ENCODE peak calls at places on chromosomes 13 and 19, in nine cellular contexts. W is DMS153, E is frontal cortex, A is right atrium auricular region, I is NCI-H345, X is bronchial epithelial cell, H is NCI-H1105 treated with DMSO at 0.1 percent for 48 hours, V is Peyer's patch, U is NCI-H2029. Y is an unnamed sample.
A peak's percentile ranks its signal among the peaks of the same experiment; 100 is the strongest.

GRCh38 chr19:15702590-15702930 is 25.3 kb upstream of the OR10H2 start:
- DNase-seq in W (peak; percentile 85), E (no peak), A (peak; percentile 83), I (no peak), X (peak; percentile 65), H (peak; percentile 43), V (peak; percentile 34), U (peak; percentile 96), Y (no peak)

GRCh38 chr19:6828698-6829633 is 56.5 kb downstream of the VAV1 start:
- DNase-seq in W (peak; percentile 17), E (no peak), A (no peak), I (no peak), X (peak; percentile 30), H (no peak), V (no peak), U (peak; percentile 85), Y (no peak)

GRCh38 chr13:69556540-69557196 is 551.0 kb upstream of the ATXN8OS start:
- DNase-seq in W (no peak), E (no peak), A (no peak), I (no peak), X (peak; percentile 3), H (no peak), V (no peak), U (no peak), Y (no peak)

GRCh38 chr19:55340784-55341147 is 1.1 kb downstream of the KMT5C start:
- DNase-seq in W (no peak), E (peak; percentile 42), A (no peak), I (peak; percentile 62), X (no peak), H (no peak), V (no peak), U (no peak), Y (no peak)

GRCh38 chr19:19054315-19054938 is 9.4 kb upstream of the SLC25A42 start:
- DNase-seq in W (no peak), E (no peak), A (no peak), I (no peak), X (no peak), H (no peak), V (no peak), U (no peak), Y (no peak)

GRCh38 chr19:31261651-31262331 is 87.4 kb downstream of the TSHZ3 start:
- DNase-seq in W (no peak), E (no peak), A (no peak), I (no peak), X (no peak), H (no peak), V (peak; percentile 12), U (no peak), Y (peak; percentile 30)

GRCh38 chr13:29594310-29594709 is 1.2 kb downstream of the SLC7A1 start:
- DNase-seq in W (peak; percentile 35), E (peak; percentile 33), A (peak; percentile 68), I (peak; percentile 33), X (peak; percentile 94), H (peak; percentile 19), V (peak; percentile 34), U (peak; percentile 18), Y (no peak)

GRCh38 chr13:44259045-44260042 is 114.3 kb upstream of the SERP2 start:
- DNase-seq in W (peak; percentile 34), E (no peak), A (no peak), I (no peak), X (peak; percentile 74), H (peak; percentile 1), V (peak; percentile 87), U (no peak), Y (no peak)

GRCh38 chr13:58032676-58033440 is 401.3 kb downstream of the PCDH17 start:
- DNase-seq in W (peak; percentile 22), E (no peak), A (no peak), I (no peak), X (no peak), H (no peak), V (no peak), U (no peak), Y (no peak)

GRCh38 chr19:8261347-8261746 is 46.8 kb downstream of the CD320 start:
- DNase-seq in W (no peak), E (no peak), A (no peak), I (no peak), X (no peak), H (no peak), V (no peak), U (no peak), Y (no peak)

GRCh38 chr19:1079566-1080111 is 12.7 kb downstream of the ARHGAP45 start:
- DNase-seq in W (no peak), E (no peak), A (no peak), I (no peak), X (no peak), H (no peak), V (peak; percentile 45), U (no peak), Y (no peak)

GRCh38 chr19:48989701-48990291 is 3.3 kb downstream of the GYS1 start:
- DNase-seq in W (no peak), E (no peak), A (no peak), I (no peak), X (no peak), H (no peak), V (no peak), U (no peak), Y (no peak)

GRCh38 chr19:10920288-10920655 is 8.2 kb downstream of the YIPF2 start:
- DNase-seq in W (no peak), E (no peak), A (no peak), I (no peak), X (no peak), H (no peak), V (no peak), U (no peak), Y (no peak)

GRCh38 chr13:74101436-74101835 is 32.8 kb downstream of the KLF12 start:
- DNase-seq in W (no peak), E (no peak), A (no peak), I (no peak), X (no peak), H (no peak), V (no peak), U (no peak), Y (no peak)

GRCh38 chr19:1125601-1126533 is 22.1 kb downstream of the GPX4 start:
- DNase-seq in W (no peak), E (no peak), A (no peak), I (no peak), X (no peak), H (no peak), V (no peak), U (no peak), Y (no peak)

Y was measured in osteocyte.